ENCODE peak calls at places on chromosome 1, in ten cellular contexts. J is HCT116; P is effector CD4-positive, alpha-beta T cell; F is NCI-H1092; E is hippocampal formation; Q is NCI-H510A treated with DMSO at 0.1 percent for 48 hours; D is mesendoderm; X is BJ; R is EL; B is NCI-H82. L is an unnamed sample.
A peak's percentile ranks its signal among the peaks of the same experiment; 100 is the strongest.

GRCh38 chr1:54826226-54826816 is 25.2 kb upstream of the TTC22 start:
- DNase-seq in B (no peak), X (no peak), Q (no peak), R (no peak), P (no peak), F (no peak), J (no peak), D (no peak), E (no peak), L (no peak)

GRCh38 chr1:175665628-175666027 is 77.8 kb downstream of the TNR start:
- DNase-seq in R (no peak), X (no peak), P (no peak), Q (peak; percentile 33), F (no peak), E (no peak), J (no peak), D (no peak), B (no peak), L (peak; percentile 25)

GRCh38 chr1:193241132-193241827 is 54.9 kb upstream of the B3GALT2 start:
- DNase-seq in J (no peak), R (no peak), Q (no peak), P (no peak), X (no peak), D (no peak), F (no peak), E (no peak), B (no peak), L (no peak)

GRCh38 chr1:5889901-5890300 is 102.3 kb downstream of the NPHP4 start:
- DNase-seq in B (no peak), R (no peak), Q (no peak), X (no peak), E (no peak), J (no peak), P (no peak), F (no peak), D (no peak), L (no peak)

GRCh38 chr1:23224721-23225648 is 7.7 kb upstream of the HTR1D start:
- DNase-seq in P (no peak), E (no peak), F (no peak), B (peak; percentile 75), D (peak; percentile 49), R (peak; percentile 91), X (peak; percentile 28), Q (no peak), J (no peak), L (peak; percentile 86)

GRCh38 chr1:84892657-84893618 is at the start of gene LPAR3:
- DNase-seq in F (no peak), D (peak; percentile 86), P (no peak), X (no peak), E (no peak), R (peak; percentile 58), Q (peak; percentile 67), J (peak; percentile 71), B (peak; percentile 87), L (no peak)

GRCh38 chr1:198417041-198417440 is 123.4 kb downstream of the ATP6V1G3 start:
- DNase-seq in R (no peak), F (no peak), B (no peak), J (no peak), D (no peak), Q (no peak), P (no peak), E (no peak), X (no peak), L (no peak)

GRCh38 chr1:180674603-180675530 is 43.0 kb downstream of the XPR1 start:
- DNase-seq in E (no peak), J (no peak), Q (no peak), B (no peak), P (no peak), D (peak; percentile 39), F (no peak), R (no peak), X (no peak), L (no peak)